ENCODE peak calls at places on chromosomes 3 and 15, in seven cellular contexts. E is lung; X is substantia nigra; A is ELR; J is anterior cingulate cortex; Z is left cardiac atrium; Q is natural killer cell treated with Interleukin-12 subunit alpha and Interleukin-12 subunit beta and Interleukin-15 and Interleukin-18, amount 100 ng/mL, for 72 hours. N is an unnamed sample.

GRCh38 chr15:74519311-74519710 is 21.7 kb upstream of the ARID3B start:
- DNase-seq in E (no peak), X (no peak), A (peak; percentile 46), J (no peak), Z (no peak), Q (no peak), N (no peak)

GRCh38 chr15:25830844-25831443 is 32.2 kb downstream of the ATP10A start:
- DNase-seq in E (no peak), X (no peak), A (peak; percentile 2), J (no peak), Z (peak; percentile 56), Q (no peak), N (no peak)

GRCh38 chr3:157082305-157082981 is 77.5 kb downstream of the CCNL1 start:
- DNase-seq in E (no peak), X (no peak), A (peak; percentile 92), J (no peak), Z (no peak), Q (peak; percentile 26), N (no peak)

GRCh38 chr15:94576889-94577533 is 345.6 kb downstream of the MCTP2 start:
- DNase-seq in E (no peak), X (no peak), A (peak; percentile 1), J (no peak), Z (peak; percentile 24), Q (peak; percentile 69), N (no peak)

GRCh38 chr3:64815195-64815627 is 127.4 kb upstream of the ADAMTS9 start:
- DNase-seq in E (no peak), X (no peak), A (no peak), J (no peak), Z (no peak), Q (no peak), N (no peak)

GRCh38 chr3:104359546-104359945 is 1007.2 kb upstream of the ALCAM start:
- DNase-seq in E (no peak), X (no peak), A (peak; percentile 91), J (no peak), Z (no peak), Q (no peak), N (no peak)

GRCh38 chr3:13227315-13228165 is 154.3 kb upstream of the IQSEC1 start:
- DNase-seq in E (no peak), X (no peak), A (no peak), J (no peak), Z (no peak), Q (no peak), N (no peak)

GRCh38 chr3:14142567-14143270 is 17.9 kb downstream of the TMEM43 start:
- DNase-seq in E (no peak), X (no peak), A (no peak), J (no peak), Z (no peak), Q (peak; percentile 67), N (no peak)

GRCh38 chr3:12758025-12758830 is 831 bp downstream of the TMEM40 start:
- DNase-seq in E (no peak), X (no peak), A (peak; percentile 52), J (no peak), Z (peak; percentile 68), Q (no peak), N (no peak)

GRCh38 chr3:7817239-7817638 is 684.4 kb upstream of the LMCD1 start:
- DNase-seq in E (no peak), X (no peak), A (no peak), J (no peak), Z (no peak), Q (no peak), N (no peak)

GRCh38 chr3:46059432-46059831 is 32.1 kb upstream of the XCR1 start:
- DNase-seq in E (peak; percentile 23), X (no peak), A (no peak), J (no peak), Z (no peak), Q (no peak), N (no peak)

GRCh38 chr3:56303508-56303907 is 164.8 kb downstream of the ERC2 start:
- DNase-seq in E (no peak), X (peak; percentile 8), A (peak; percentile 48), J (peak; percentile 27), Z (peak; percentile 23), Q (no peak), N (no peak)

N was measured in occipital lobe.